ENCODE peak calls at places on chromosomes 4 and X, in four cellular contexts. I is hepatocyte, M is fibroblast of pulmonary artery, Y is GM23248. K is an unnamed sample.

GRCh38 chr4:112296949-112297483 is at the start of gene ALPK1:
- DNase-seq in M (peak), Y (peak), I (peak), K (peak)

GRCh38 chrX:15384304-15384703 is at the start of gene VEGFD:
- DNase-seq in Y (peak), M (peak), I (no peak), K (no peak)

GRCh38 chrX:42096262-42096939 is 173.0 kb upstream of the CASK start:
- DNase-seq in M (peak), Y (peak), I (peak), K (peak)

GRCh38 chr4:156974264-156974663 is 2.7 kb upstream of the PDGFC start:
- DNase-seq in M (peak), I (no peak), Y (no peak), K (no peak)

GRCh38 chrX:78643106-78643505 is 16.0 kb downstream of the RTL3 start:
- DNase-seq in I (no peak), Y (no peak), M (peak), K (no peak)

GRCh38 chr4:7307391-7308099 is 115.2 kb downstream of the SORCS2 start:
- DNase-seq in Y (no peak), M (no peak), I (no peak), K (peak)

GRCh38 chr4:99159699-99160098 is 15.6 kb upstream of the ADH4 start:
- DNase-seq in Y (peak), I (no peak), M (no peak), K (no peak)

GRCh38 chrX:103678199-103678993 is 8.1 kb downstream of the MORF4L2 start:
- DNase-seq in M (peak), I (no peak), Y (peak), K (no peak)

GRCh38 chrX:11064851-11065600 is 46.1 kb upstream of the HCCS start:
- DNase-seq in Y (peak), I (no peak), M (peak), K (no peak)

GRCh38 chr4:47209833-47210232 is 178.5 kb downstream of the GABRB1 start:
- DNase-seq in Y (peak), M (peak), I (no peak), K (no peak)

GRCh38 chr4:80073362-80074008 is 456 bp upstream of the ANTXR2 start:
- DNase-seq in I (no peak), Y (no peak), M (no peak), K (no peak)

GRCh38 chrX:140815868-140816267 is 106.3 kb downstream of the LINC00632 start:
- DNase-seq in M (peak), I (peak), Y (peak), K (no peak)

GRCh38 chr4:140254656-140255299 is 100.8 kb upstream of the MAML3 start:
- DNase-seq in M (no peak), Y (peak), I (peak), K (no peak)

GRCh38 chr4:140252144-140252741 is 98.3 kb upstream of the MAML3 start:
- DNase-seq in I (peak), M (no peak), Y (no peak), K (no peak)

GRCh38 chr4:140251566-140251965 is 97.6 kb upstream of the MAML3 start:
- DNase-seq in M (no peak), Y (no peak), I (peak), K (no peak)

GRCh38 chr4:140253556-140254027 is 99.6 kb upstream of the MAML3 start:
- DNase-seq in M (no peak), I (no peak), Y (no peak), K (no peak)

GRCh38 chr4:140252742-140253555 is 99.0 kb upstream of the MAML3 start:
- DNase-seq in I (peak), Y (peak), M (peak), K (peak)
- H3K4me3 ChIP-seq in I (peak), Y (peak), M (peak), K (peak)

DNA sequence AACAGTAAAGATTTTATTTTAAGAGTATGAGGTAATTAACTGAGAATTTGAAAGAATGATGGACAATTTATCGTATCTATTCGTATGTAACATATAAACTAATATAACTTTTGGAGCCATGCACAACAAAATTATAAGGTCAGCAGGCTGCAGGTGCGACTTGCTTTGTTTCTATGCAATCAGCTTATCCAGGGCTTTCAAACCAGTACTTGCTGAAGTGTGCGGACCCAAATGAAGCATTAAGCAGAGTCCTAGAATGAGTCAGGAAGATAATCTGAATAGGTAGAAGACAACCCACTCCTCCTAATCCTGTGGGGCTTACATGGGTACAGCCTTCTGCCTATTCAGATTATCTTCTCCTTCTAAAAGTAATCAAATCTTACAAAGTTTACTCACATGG is 2.1 kb downstream of the NSD2 start:
- DNase-seq in M (no peak), Y (no peak), I (no peak), K (no peak)
- H3K4me3 ChIP-seq in M (no peak), Y (peak), I (no peak), K (no peak)

GRCh38 chr4:87975466-87975865 is at the start of gene SPP1:
- DNase-seq in M (peak), Y (peak), I (peak), K (no peak)

GRCh38 chr4:87974856-87975462 is 555 bp upstream of the SPP1 start:
- DNase-seq in M (no peak), Y (no peak), I (no peak), K (no peak)

GRCh38 chr4:87971866-87972265 is 3.6 kb upstream of the SPP1 start:
- DNase-seq in I (no peak), M (no peak), Y (no peak), K (no peak)

GRCh38 chr4:87977521-87978278 is 2.2 kb downstream of the SPP1 start:
- DNase-seq in M (no peak), Y (no peak), I (no peak), K (no peak)

GRCh38 chr4:87973283-87974169 is 2.0 kb upstream of the SPP1 start:
- DNase-seq in Y (peak), I (peak), M (peak), K (peak)
- H3K4me3 ChIP-seq in Y (peak), I (no peak), M (no peak), K (no peak)

DNA sequence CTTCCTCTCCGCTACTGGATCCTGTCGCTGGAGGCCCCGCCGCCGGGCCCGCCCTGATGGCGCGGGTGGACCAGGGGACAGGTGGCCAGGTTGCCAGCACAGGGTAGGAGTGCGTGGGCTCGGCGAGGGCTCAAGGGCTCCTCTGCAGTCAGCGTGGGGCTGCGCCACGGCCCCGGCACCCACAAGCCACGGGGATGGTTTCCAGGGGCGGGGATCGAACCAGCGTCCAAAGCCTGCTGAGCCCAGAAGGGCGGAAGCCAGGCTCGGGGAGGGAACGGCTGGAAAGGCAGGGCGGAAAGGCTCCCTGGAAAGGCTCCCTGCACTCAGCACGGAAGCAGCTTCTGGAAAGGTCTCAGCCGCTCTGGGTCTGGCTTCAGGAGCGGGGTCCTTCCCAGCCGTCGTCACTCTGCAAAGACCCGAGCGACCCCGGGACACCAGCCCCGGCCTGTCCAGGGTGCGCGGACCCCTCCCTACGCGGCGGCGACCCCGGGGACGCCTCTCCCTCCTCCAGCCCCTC is 114.0 kb upstream of the NKX1-1 start:
- DNase-seq in M (no peak), I (no peak), Y (no peak), K (peak)
- H3K4me3 ChIP-seq in M (no peak), I (no peak), Y (no peak), K (no peak)

DNA sequence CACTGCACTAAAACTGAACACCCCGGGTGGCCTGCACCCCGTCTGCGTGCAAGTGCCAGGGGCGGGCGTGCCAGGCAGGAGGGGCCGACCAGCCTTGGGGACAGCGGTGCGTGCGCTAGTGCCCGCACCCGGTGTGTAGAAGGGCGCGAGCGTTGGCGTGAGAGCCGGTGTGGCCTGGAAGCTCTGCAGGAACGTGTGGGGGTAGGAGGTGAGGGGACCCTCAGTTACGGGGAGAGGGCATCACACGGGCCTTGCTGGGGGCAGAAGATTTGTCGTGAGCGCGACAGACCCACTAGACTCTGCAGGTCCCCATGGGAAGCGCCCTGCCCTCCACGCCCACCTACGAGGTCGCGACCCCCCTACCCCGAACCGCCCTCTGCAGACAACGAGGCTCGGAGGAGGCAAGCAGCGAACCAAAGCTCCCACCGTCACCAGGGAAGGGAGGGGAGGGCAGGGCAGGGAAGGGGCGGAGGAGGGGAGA is 105.8 kb downstream of the FAM53A start:
- DNase-seq in M (no peak), Y (peak), I (no peak), K (peak)
- H3K4me3 ChIP-seq in M (peak), Y (peak), I (no peak), K (no peak)

GRCh38 chr4:77193511-77194236 is 36.7 kb downstream of the CCNG2 start:
- DNase-seq in M (no peak), Y (no peak), I (no peak), K (peak)
- H3K4me3 ChIP-seq in M (no peak), Y (no peak), I (no peak), K (no peak)

GRCh38 chrX:50799531-50799961 is 14.4 kb downstream of the SHROOM4 start:
- DNase-seq in Y (peak), M (peak), I (peak), K (peak)
- H3K4me3 ChIP-seq in Y (no peak), M (no peak), I (no peak), K (no peak)

DNA sequence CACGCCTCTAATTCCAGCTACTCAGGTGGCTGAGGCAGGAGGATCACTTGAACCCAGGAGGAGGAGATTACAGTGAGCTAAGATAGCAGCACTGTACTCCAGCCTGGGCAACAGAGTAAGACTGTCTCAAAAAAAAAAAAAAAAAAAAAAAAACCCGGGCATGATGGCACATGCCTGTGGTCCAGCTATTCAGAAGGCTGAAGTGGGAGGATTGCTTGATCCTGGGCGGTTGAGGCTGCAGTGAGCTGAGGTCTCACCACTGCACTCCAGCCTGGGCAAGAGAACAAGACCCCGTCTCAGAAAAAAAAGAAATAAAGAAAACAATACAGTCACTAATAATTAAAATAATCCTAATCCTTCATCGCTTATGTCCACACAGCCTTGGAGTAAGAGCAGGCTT is 68.1 kb downstream of the APBB2 start:
- DNase-seq in I (no peak), M (no peak), Y (peak), K (no peak)
- H3K4me3 ChIP-seq in I (no peak), M (no peak), Y (peak), K (no peak)

DNA sequence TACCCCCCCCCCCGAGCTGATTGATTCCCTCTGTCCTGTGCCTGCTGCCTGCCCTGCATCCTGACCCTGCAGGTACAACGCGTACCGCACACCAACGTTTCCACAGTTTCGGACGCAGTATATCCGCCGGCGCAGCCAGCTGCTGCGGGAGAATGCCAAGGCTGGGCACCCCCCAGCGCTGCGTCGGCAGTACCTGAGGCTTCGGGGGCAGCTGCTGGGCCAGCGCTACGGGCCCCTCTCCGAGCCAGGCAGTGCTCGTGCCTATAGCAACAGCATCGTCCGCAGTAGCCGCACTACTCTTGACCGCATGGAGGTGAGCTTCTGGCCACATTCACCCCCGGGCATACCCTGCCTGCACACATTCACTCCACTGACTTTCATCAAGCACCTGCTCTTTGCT is 1.4 kb downstream of the WDR13 start:
- DNase-seq in Y (no peak), I (no peak), M (no peak), K (no peak)
- H3K4me3 ChIP-seq in Y (peak), I (no peak), M (peak), K (peak)